ENCODE peak calls at places on chromosomes 1 and 21, in five cellular contexts. Z is IMR-90, A is neural progenitor cell, D is heart right ventricle, L is cardiac fibroblast. Q is an unnamed sample.

GRCh38 chr1:206496131-206496793 is 11.1 kb upstream of the RASSF5 start:
- DNase-seq in Z (no peak), A (no peak), D (peak; percentile 39), L (no peak), Q (no peak)

GRCh38 chr1:25106352-25106751 is 126.0 kb downstream of the SYF2 start:
- DNase-seq in Z (no peak), A (no peak), D (no peak), L (no peak), Q (no peak)

GRCh38 chr1:214453109-214453722 is 98.2 kb downstream of the PTPN14 start:
- DNase-seq in Z (peak; percentile 72), A (no peak), D (no peak), L (peak; percentile 60), Q (no peak)

GRCh38 chr1:226708967-226709396 is 30.1 kb downstream of the ITPKB start:
- DNase-seq in Z (peak; percentile 39), A (no peak), D (no peak), L (no peak), Q (no peak)

GRCh38 chr1:918843-919242 is 4.9 kb upstream of the SAMD11 start:
- DNase-seq in Z (no peak), A (no peak), D (no peak), L (no peak), Q (no peak)

GRCh38 chr1:204286841-204287387 is 72.8 kb downstream of the PLEKHA6 start:
- DNase-seq in Z (no peak), A (no peak), D (no peak), L (no peak), Q (no peak)

GRCh38 chr1:40362699-40363098 is 10.8 kb upstream of the SMAP2 start:
- DNase-seq in Z (peak; percentile 69), A (no peak), D (no peak), L (peak; percentile 64), Q (no peak)

GRCh38 chr1:171455967-171456366 is 29.4 kb upstream of the PRRC2C start:
- DNase-seq in Z (peak; percentile 11), A (no peak), D (no peak), L (no peak), Q (no peak)

GRCh38 chr1:39294531-39294930 is 90.0 kb downstream of the MACF1 start:
- DNase-seq in Z (peak; percentile 52), A (no peak), D (no peak), L (peak; percentile 46), Q (no peak)

GRCh38 chr1:86155807-86156561 is 588 bp downstream of the COL24A1 start:
- DNase-seq in Z (peak; percentile 65), A (peak; percentile 55), D (peak; percentile 31), L (peak; percentile 66), Q (no peak)

GRCh38 chr1:229579101-229579651 is 20.7 kb upstream of the ABCB10 start:
- DNase-seq in Z (peak; percentile 24), A (peak; percentile 66), D (peak; percentile 57), L (peak; percentile 63), Q (no peak)

GRCh38 chr1:212698467-212699103 is 1.1 kb downstream of the BATF3 start:
- DNase-seq in Z (no peak), A (no peak), D (no peak), L (no peak), Q (no peak)

GRCh38 chr1:111615874-111616715 is 3.5 kb upstream of the RAP1A start:
- DNase-seq in Z (peak; percentile 32), A (no peak), D (no peak), L (no peak), Q (no peak)

GRCh38 chr1:119141020-119141424 is 569 bp upstream of the WARS2 start:
- DNase-seq in Z (no peak), A (peak; percentile 19), D (peak; percentile 26), L (peak; percentile 36), Q (no peak)

GRCh38 chr1:59698386-59698785 is 116.4 kb upstream of the HOOK1 start:
- DNase-seq in Z (no peak), A (no peak), D (no peak), L (no peak), Q (no peak)

GRCh38 chr1:14923400-14924011 is 230.0 kb upstream of the TMEM51 start:
- DNase-seq in Z (no peak), A (no peak), D (no peak), L (no peak), Q (no peak)

GRCh38 chr1:55143686-55144085 is 71.5 kb downstream of the USP24 start:
- DNase-seq in Z (no peak), A (peak; percentile 51), D (no peak), L (no peak), Q (no peak)
- TF ChIP-seq CTCF in Z (no peak), A (peak; percentile 41), D (peak; percentile 5), L (no peak), Q (no peak)

DNA sequence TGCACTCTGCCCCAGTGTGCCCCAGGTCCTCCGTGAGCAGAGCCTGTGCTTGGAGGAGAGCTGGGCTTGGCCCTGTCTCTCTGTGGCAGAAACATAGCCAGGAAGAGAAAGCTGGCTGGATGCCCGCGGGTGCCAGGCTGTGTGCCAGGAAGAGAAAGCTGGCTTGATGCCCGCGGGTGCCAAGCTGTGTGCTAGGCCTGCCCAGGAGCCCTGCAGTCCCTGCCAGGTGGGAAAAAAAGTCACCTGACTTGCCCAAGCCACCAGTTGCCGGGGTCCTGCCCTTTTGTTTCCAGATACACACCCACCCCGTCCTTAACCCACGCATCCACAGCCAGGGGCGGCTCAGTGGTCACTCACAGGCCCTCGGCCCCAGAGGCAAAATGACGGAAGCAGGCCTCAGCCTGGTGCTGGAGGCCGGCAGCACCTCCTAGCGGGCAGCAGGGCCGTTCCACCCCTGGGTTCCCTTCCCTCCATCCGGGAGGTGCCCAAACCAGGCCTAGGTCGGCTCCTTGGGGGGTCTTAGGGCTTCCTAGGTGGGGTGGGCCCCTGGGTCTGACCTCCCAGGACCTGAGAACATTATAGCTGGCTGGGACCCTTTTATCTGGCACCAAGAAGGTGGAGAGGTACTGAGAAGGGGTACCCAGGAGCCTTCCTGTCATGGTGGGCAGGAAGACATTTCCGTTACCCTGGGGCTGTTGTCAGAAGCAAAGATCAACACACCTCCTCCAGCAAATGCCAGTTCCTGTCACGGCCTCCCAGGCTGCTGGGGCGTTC is 9.1 kb downstream of the ITGB2 start:
- DNase-seq in Z (no peak), A (no peak), D (peak; percentile 81), L (no peak), Q (no peak)
- TF ChIP-seq CTCF in Z (no peak), A (peak; percentile 22), D (peak; percentile 20), L (no peak), Q (peak; percentile 43)

GRCh38 chr1:198350456-198350855 is 190.0 kb downstream of the ATP6V1G3 start:
- DNase-seq in Z (no peak), A (no peak), D (no peak), L (no peak), Q (no peak)
- TF ChIP-seq CTCF in Z (no peak), A (peak; percentile 34), D (no peak), L (peak; percentile 4), Q (no peak)

DNA sequence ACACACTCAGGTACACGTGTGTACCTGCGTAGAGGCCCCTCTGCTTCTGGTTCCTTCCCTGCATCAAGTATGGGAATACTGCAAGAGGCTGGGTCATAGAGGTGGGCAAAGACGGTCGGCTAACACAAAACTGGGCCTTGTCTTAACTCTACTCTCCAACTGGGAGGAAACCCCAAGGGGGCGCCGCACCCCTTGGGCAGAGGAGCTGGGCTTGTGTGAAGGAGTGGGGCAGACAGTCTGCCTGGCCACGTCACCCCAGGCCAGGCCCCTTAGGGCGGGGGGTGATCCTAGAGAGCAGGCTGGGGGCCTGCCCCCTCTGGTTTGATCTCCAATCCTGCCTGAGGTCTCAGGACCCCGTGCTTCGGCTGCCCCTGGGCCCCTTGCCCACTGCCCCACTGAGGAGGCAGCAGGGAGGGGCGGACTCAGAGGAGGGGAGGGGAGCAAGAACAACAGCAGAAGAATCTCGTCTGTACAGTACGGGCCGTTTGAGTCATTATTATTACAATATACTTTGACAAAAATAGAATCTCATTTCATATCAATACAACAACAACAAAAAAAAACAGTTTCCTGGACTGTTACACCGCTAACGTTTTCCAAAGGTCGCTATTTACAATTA is 34.7 kb downstream of the MEF2D start:
- DNase-seq in Z (no peak), A (peak; percentile 60), D (no peak), L (no peak), Q (no peak)
- TF ChIP-seq CTCF in Z (peak; percentile 27), A (peak; percentile 53), D (peak; percentile 28), L (peak; percentile 24), Q (no peak)

DNA sequence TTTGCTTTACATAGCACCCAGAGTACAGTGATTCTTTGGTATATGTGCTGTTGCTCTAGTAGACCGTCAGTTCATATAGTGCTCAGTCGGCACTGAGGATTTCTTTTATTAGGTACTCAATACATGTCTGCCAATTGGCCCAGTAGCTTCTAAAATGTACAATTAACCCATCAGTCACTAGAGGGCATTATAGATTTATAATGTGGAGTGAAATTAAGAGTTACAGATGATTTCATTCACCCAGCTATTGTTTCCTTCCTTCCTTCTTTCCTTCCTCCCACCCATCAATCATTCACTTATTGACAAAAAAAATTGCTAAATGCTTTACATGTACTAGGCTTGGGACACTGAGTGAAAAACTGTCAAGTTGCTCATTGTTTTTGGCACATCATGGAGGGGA is 263.6 kb upstream of the USP24 start:
- DNase-seq in Z (peak; percentile 51), A (peak; percentile 32), D (no peak), L (peak; percentile 46), Q (no peak)
- TF ChIP-seq CTCF in Z (peak; percentile 53), A (peak; percentile 59), D (peak; percentile 34), L (peak; percentile 25), Q (no peak)

DNA sequence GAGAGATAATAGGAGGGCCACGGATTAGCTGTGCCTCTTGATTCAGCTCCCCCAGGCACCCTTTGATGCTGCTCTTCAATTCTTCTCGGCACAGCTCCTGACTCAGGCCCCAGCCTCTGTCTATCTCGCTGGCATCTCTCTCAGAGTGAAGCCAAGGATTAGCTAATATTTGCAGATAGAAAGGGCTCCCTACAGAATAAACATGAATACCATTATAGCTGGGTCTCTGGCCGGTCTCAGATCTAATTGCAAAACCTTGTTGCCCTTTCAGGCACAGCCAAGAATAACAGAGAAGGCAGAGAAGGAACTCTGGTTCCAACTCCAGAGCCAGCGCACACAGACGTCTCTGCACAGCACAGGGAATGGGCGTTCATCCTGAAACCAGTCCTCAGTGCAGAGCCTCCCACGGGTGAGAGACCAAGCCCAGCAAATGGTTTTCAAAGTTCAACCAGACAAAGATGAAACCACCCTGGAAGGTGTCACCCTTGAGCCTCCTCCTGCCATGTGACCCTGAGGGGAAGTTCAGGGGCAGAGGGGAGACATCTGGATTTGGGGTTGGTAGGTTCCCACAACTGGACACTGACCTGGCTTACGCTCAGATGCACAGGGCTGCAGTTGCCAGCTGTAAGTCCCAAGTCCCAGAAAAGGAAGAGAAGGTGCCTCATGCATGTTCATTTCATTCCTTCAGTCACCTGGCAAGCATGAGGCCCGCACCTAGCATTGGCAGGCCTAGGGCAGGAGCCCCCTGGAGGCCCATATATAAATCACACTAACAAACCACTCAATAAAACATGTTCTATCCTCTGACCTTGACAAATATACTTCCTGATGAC is 394.0 kb downstream of the NPHP4 start:
- DNase-seq in Z (no peak), A (peak; percentile 52), D (no peak), L (no peak), Q (peak; percentile 87)
- TF ChIP-seq CTCF in Z (no peak), A (peak; percentile 43), D (no peak), L (no peak), Q (no peak)

GRCh38 chr1:45230537-45230936 is 24.1 kb upstream of the ZSWIM5 start:
- DNase-seq in Z (no peak), A (no peak), D (no peak), L (no peak), Q (no peak)
- TF ChIP-seq CTCF in Z (no peak), A (peak; percentile 5), D (no peak), L (no peak), Q (no peak)